ENCODE peak calls at places on chromosomes 6 and 20, in four cellular contexts. N is coronary artery, P is GM10248, X is Kasumi-1. M is an unnamed sample.

GRCh38 chr20:57056651-57057050 is 209.8 kb downstream of the BMP7 start:
- DNase-seq in N (no peak), P (no peak), X (no peak), M (no peak)

GRCh38 chr6:119076173-119076965 is 2.1 kb downstream of the FAM184A start:
- DNase-seq in N (no peak), P (no peak), X (no peak), M (peak)

GRCh38 chr20:5078399-5078958 is 41.3 kb downstream of the PCNA start:
- DNase-seq in N (no peak), P (peak), X (peak), M (no peak)

GRCh38 chr20:39132093-39132492 is 169.9 kb downstream of the DHX35 start:
- DNase-seq in N (no peak), P (no peak), X (no peak), M (no peak)

GRCh38 chr6:157227202-157228166 is 95.8 kb downstream of the TMEM242 start:
- DNase-seq in N (no peak), P (no peak), X (peak), M (no peak)

GRCh38 chr6:133306876-133307275 is 65.7 kb downstream of the EYA4 start:
- DNase-seq in N (no peak), P (no peak), X (no peak), M (no peak)

GRCh38 chr20:64069614-64070243 is 6.7 kb downstream of the TCEA2 start:
- DNase-seq in N (no peak), P (peak), X (peak), M (peak)

GRCh38 chr6:5054427-5054873 is 30.7 kb upstream of the PPP1R3G start:
- DNase-seq in N (no peak), P (no peak), X (no peak), M (no peak)

GRCh38 chr20:45419188-45420091 is 3.5 kb downstream of the PIGT start:
- DNase-seq in N (no peak), P (peak), X (no peak), M (no peak)

GRCh38 chr20:47927944-47928343 is 142.7 kb upstream of the SULF2 start:
- DNase-seq in N (no peak), P (no peak), X (no peak), M (no peak)

GRCh38 chr6:149544646-149545257 is 1.1 kb downstream of the PPIL4 start:
- DNase-seq in N (no peak), P (no peak), X (no peak), M (no peak)

GRCh38 chr6:148520109-148520841 is 177.6 kb downstream of the SASH1 start:
- DNase-seq in N (no peak), P (peak), X (no peak), M (no peak)

GRCh38 chr6:54864272-54864671 is 17.7 kb downstream of the FAM83B start:
- DNase-seq in N (no peak), P (no peak), X (no peak), M (no peak)

GRCh38 chr6:25962368-25963127 is at the start of gene TRIM38:
- DNase-seq in N (peak), P (peak), X (peak), M (peak)

GRCh38 chr20:33463332-33464101 is 20.0 kb upstream of the SNTA1 start:
- DNase-seq in N (no peak), P (no peak), X (no peak), M (no peak)

GRCh38 chr20:461254-462198 is 807 bp downstream of the TBC1D20 start:
- DNase-seq in N (peak), P (peak), X (peak), M (no peak)

GRCh38 chr6:98927534-98927933 is 20.2 kb downstream of the FBXL4 start:
- DNase-seq in N (no peak), P (no peak), X (no peak), M (no peak)

GRCh38 chr6:118894425-118895240 is 681 bp downstream of the ASF1A start:
- DNase-seq in N (peak), P (peak), X (peak), M (peak)

GRCh38 chr6:170086639-170087420 is 204.0 kb downstream of the DLL1 start:
- DNase-seq in N (peak), P (no peak), X (no peak), M (no peak)

GRCh38 chr6:119587537-119587936 is 238.0 kb upstream of the MAN1A1 start:
- DNase-seq in N (no peak), P (no peak), X (no peak), M (no peak)

GRCh38 chr6:121780325-121781313 is 345.2 kb downstream of the GJA1 start:
- DNase-seq in N (peak), P (no peak), X (no peak), M (peak)

GRCh38 chr20:22607695-22608094 is 23.3 kb upstream of the FOXA2 start:
- DNase-seq in N (no peak), P (no peak), X (no peak), M (no peak)